ENCODE peak calls at places on chromosome 4, in five cellular contexts. U is HT1080, S is Panc1, Z is T-helper 1 cell, A is NCI-H748 treated with DMSO at 0.1 percent for 48 hours. D is an unnamed sample.
A peak's percentile ranks its signal among the peaks of the same experiment; 100 is the strongest.

GRCh38 chr4:185920171-185920570 is 108.2 kb upstream of the SORBS2 start:
- DNase-seq in Z (no peak), A (no peak), U (peak; percentile 94), S (no peak), D (no peak)

GRCh38 chr4:5760936-5761480 is 50.0 kb downstream of the EVC start:
- DNase-seq in Z (no peak), S (no peak), U (no peak), A (no peak), D (no peak)

GRCh38 chr4:155984398-155984797 is 30.7 kb upstream of the CTSO start:
- DNase-seq in A (no peak), Z (no peak), S (no peak), U (no peak), D (no peak)

GRCh38 chr4:13892739-13893105 is 265.2 kb upstream of the BOD1L1 start:
- DNase-seq in S (no peak), U (no peak), A (no peak), Z (no peak), D (no peak)

GRCh38 chr4:158993895-158994294 is 109.0 kb upstream of the RAPGEF2 start:
- DNase-seq in A (no peak), Z (no peak), U (no peak), S (no peak), D (no peak)

GRCh38 chr4:150302553-150302952 is 224.3 kb downstream of the DCLK2 start:
- DNase-seq in S (no peak), A (no peak), Z (no peak), U (peak; percentile 95), D (no peak)

GRCh38 chr4:102322736-102323135 is 22.5 kb downstream of the SLC39A8 start:
- DNase-seq in A (no peak), S (no peak), Z (no peak), U (no peak), D (no peak)

GRCh38 chr4:29259556-29259955 is 1460.6 kb upstream of the PCDH7 start:
- DNase-seq in S (no peak), Z (no peak), U (no peak), A (no peak), D (no peak)

GRCh38 chr4:92304073-92304472 is 307 bp downstream of the GRID2 start:
- DNase-seq in A (no peak), Z (no peak), U (no peak), S (no peak), D (no peak)

GRCh38 chr4:24965627-24966026 is 52.8 kb upstream of the CCDC149 start:
- DNase-seq in S (no peak), A (no peak), U (no peak), Z (no peak), D (no peak)

GRCh38 chr4:142267101-142267500 is 579.0 kb downstream of the INPP4B start:
- DNase-seq in A (no peak), U (no peak), S (no peak), Z (no peak), D (no peak)

GRCh38 chr4:124431663-124432192 is 280.8 kb downstream of the ANKRD50 start:
- DNase-seq in S (no peak), Z (no peak), U (no peak), A (no peak), D (no peak)

GRCh38 chr4:147336252-147336651 is 144.6 kb upstream of the EDNRA start:
- DNase-seq in A (no peak), Z (no peak), U (peak; percentile 57), S (no peak), D (no peak)

GRCh38 chr4:98682719-98683118 is 24.3 kb upstream of the TSPAN5 start:
- DNase-seq in S (no peak), Z (no peak), U (peak; percentile 23), A (no peak), D (no peak)

GRCh38 chr4:148443550-148444295 is 1.5 kb upstream of the NR3C2 start:
- DNase-seq in S (no peak), U (no peak), A (no peak), Z (peak; percentile 17), D (peak; percentile 37)

GRCh38 chr4:101367201-101367600 is 19.9 kb upstream of the PPP3CA start:
- DNase-seq in U (peak; percentile 73), S (no peak), Z (no peak), A (no peak), D (no peak)

GRCh38 chr4:176207839-176208238 is 12.5 kb upstream of the SPATA4 start:
- DNase-seq in U (no peak), A (no peak), Z (no peak), S (no peak), D (no peak)

GRCh38 chr4:81807927-81808672 is 336.4 kb upstream of the RASGEF1B start:
- DNase-seq in S (no peak), A (peak; percentile 86), U (peak; percentile 12), Z (no peak), D (no peak)

GRCh38 chr4:158670975-158671664 is 567 bp downstream of the C4orf46 start:
- DNase-seq in U (peak; percentile 68), A (peak; percentile 34), Z (peak; percentile 27), S (peak; percentile 13), D (peak; percentile 57)

GRCh38 chr4:129264008-129264657 is 168.2 kb downstream of the C4orf33 start:
- DNase-seq in S (no peak), U (peak; percentile 23), Z (no peak), A (no peak), D (no peak)

GRCh38 chr4:86174496-86174895 is 185.4 kb downstream of the MAPK10 start:
- DNase-seq in Z (no peak), A (no peak), U (no peak), S (no peak), D (no peak)

GRCh38 chr4:90498175-90498574 is 371.0 kb downstream of the CCSER1 start:
- DNase-seq in U (no peak), Z (no peak), A (no peak), S (no peak), D (no peak)

GRCh38 chr4:11608992-11609391 is 180.3 kb upstream of the HS3ST1 start:
- DNase-seq in A (no peak), Z (no peak), U (no peak), S (no peak), D (no peak)

GRCh38 chr4:185920691-185921260 is 108.8 kb upstream of the SORBS2 start:
- DNase-seq in U (no peak), S (no peak), Z (no peak), A (no peak), D (no peak)

GRCh38 chr4:3532714-3533336 is 603 bp upstream of the LRPAP1 start:
- DNase-seq in Z (no peak), U (no peak), S (no peak), A (no peak), D (no peak)

GRCh38 chr4:165343353-165344191 is 16.1 kb downstream of the MSMO1 start:
- DNase-seq in A (peak; percentile 8), S (no peak), U (no peak), Z (no peak), D (no peak)

GRCh38 chr4:15882675-15883086 is 55.9 kb downstream of the FGFBP1 start:
- DNase-seq in Z (no peak), U (peak; percentile 71), A (peak; percentile 34), S (peak; percentile 65), D (peak; percentile 22)

GRCh38 chr4:88737304-88738015 is 39.8 kb upstream of the NAP1L5 start:
- DNase-seq in Z (no peak), S (no peak), U (no peak), A (no peak), D (peak; percentile 20)

GRCh38 chr4:41613362-41613761 is 75.4 kb downstream of the LIMCH1 start:
- DNase-seq in U (no peak), Z (no peak), S (no peak), A (no peak), D (no peak)